ENCODE peak calls at places on chromosomes 4 and X, in five cellular contexts. One of them, this sample, is unnamed.

GRCh38 chr4:25081866-25082471 is 51.2 kb upstream of the LGI2 start:
- DNase-seq in CD8-positive, alpha-beta T cell: no peak
- DNase-seq in A549: no peak
- DNase-seq in PC-3: no peak
- DNase-seq in right atrium auricular region: no peak
- DNase-seq in this sample: no peak

GRCh38 chr4:53937918-53938317 is 126.5 kb downstream of the CHIC2 start:
- DNase-seq in CD8-positive, alpha-beta T cell: no peak
- DNase-seq in A549: no peak
- DNase-seq in PC-3: no peak
- DNase-seq in right atrium auricular region: no peak
- DNase-seq in this sample: no peak

GRCh38 chr4:153880983-153881382 is 92.1 kb upstream of the SFRP2 start:
- DNase-seq in CD8-positive, alpha-beta T cell: no peak
- DNase-seq in A549: no peak
- DNase-seq in PC-3: no peak
- DNase-seq in right atrium auricular region: no peak
- DNase-seq in this sample: no peak

GRCh38 chrX:40531056-40531826 is 49.5 kb upstream of the ATP6AP2 start:
- DNase-seq in CD8-positive, alpha-beta T cell: no peak
- DNase-seq in A549: no peak
- DNase-seq in PC-3: no peak
- DNase-seq in right atrium auricular region: no peak
- DNase-seq in this sample: no peak

GRCh38 chrX:18348047-18348446 is 6.4 kb downstream of the SCML2 start:
- DNase-seq in CD8-positive, alpha-beta T cell: no peak
- DNase-seq in A549: no peak
- DNase-seq in PC-3: peak; percentile 64
- DNase-seq in right atrium auricular region: no peak
- DNase-seq in this sample: no peak

GRCh38 chr4:1080432-1080831 is 32.9 kb downstream of the RNF212 start:
- DNase-seq in CD8-positive, alpha-beta T cell: no peak
- DNase-seq in A549: no peak
- DNase-seq in PC-3: no peak
- DNase-seq in right atrium auricular region: no peak
- DNase-seq in this sample: no peak

GRCh38 chrX:129597905-129598304 is 56.9 kb downstream of the APLN start:
- DNase-seq in CD8-positive, alpha-beta T cell: no peak
- DNase-seq in A549: no peak
- DNase-seq in PC-3: no peak
- DNase-seq in right atrium auricular region: no peak
- DNase-seq in this sample: no peak

GRCh38 chrX:154779261-154779660 is 16.6 kb downstream of the DKC1 start:
- DNase-seq in CD8-positive, alpha-beta T cell: no peak
- DNase-seq in A549: no peak
- DNase-seq in PC-3: peak; percentile 12
- DNase-seq in right atrium auricular region: no peak
- DNase-seq in this sample: no peak

GRCh38 chrX:96361844-96362243 is 322.8 kb upstream of the DIAPH2 start:
- DNase-seq in CD8-positive, alpha-beta T cell: no peak
- DNase-seq in A549: no peak
- DNase-seq in PC-3: no peak
- DNase-seq in right atrium auricular region: no peak
- DNase-seq in this sample: no peak

GRCh38 chrX:54194982-54195588 is 12.0 kb upstream of the FAM120C start:
- DNase-seq in CD8-positive, alpha-beta T cell: no peak
- DNase-seq in A549: no peak
- DNase-seq in PC-3: no peak
- DNase-seq in right atrium auricular region: no peak
- DNase-seq in this sample: no peak

GRCh38 chr4:2303686-2304320 is 41.9 kb upstream of the MXD4 start:
- DNase-seq in CD8-positive, alpha-beta T cell: no peak
- DNase-seq in A549: no peak
- DNase-seq in PC-3: no peak
- DNase-seq in right atrium auricular region: peak; percentile 23
- DNase-seq in this sample: no peak

GRCh38 chr4:185145572-185145971 is 2.5 kb downstream of the SLC25A4 start:
- DNase-seq in CD8-positive, alpha-beta T cell: no peak
- DNase-seq in A549: no peak
- DNase-seq in PC-3: no peak
- DNase-seq in right atrium auricular region: no peak
- DNase-seq in this sample: peak; percentile 73

GRCh38 chr4:31089815-31090214 is 369.6 kb downstream of the PCDH7 start:
- DNase-seq in CD8-positive, alpha-beta T cell: no peak
- DNase-seq in A549: peak; percentile 2
- DNase-seq in PC-3: peak; percentile 94
- DNase-seq in right atrium auricular region: no peak
- DNase-seq in this sample: peak; percentile 34

GRCh38 chr4:127188847-127189246 is 443.9 kb upstream of the INTU start:
- DNase-seq in CD8-positive, alpha-beta T cell: no peak
- DNase-seq in A549: peak; percentile 1
- DNase-seq in PC-3: peak; percentile 3
- DNase-seq in right atrium auricular region: no peak
- DNase-seq in this sample: no peak

GRCh38 chr4:28232376-28232775 is 1371.7 kb downstream of the STIM2 start:
- DNase-seq in CD8-positive, alpha-beta T cell: no peak
- DNase-seq in A549: no peak
- DNase-seq in PC-3: no peak
- DNase-seq in right atrium auricular region: no peak
- DNase-seq in this sample: no peak

GRCh38 chrX:11509786-11510185 is 155.9 kb downstream of the ARHGAP6 start:
- DNase-seq in CD8-positive, alpha-beta T cell: no peak
- DNase-seq in A549: peak; percentile 4
- DNase-seq in PC-3: peak; percentile 43
- DNase-seq in right atrium auricular region: no peak
- DNase-seq in this sample: no peak

GRCh38 chrX:70452143-70452733 is 7.6 kb downstream of the DLG3 start:
- DNase-seq in CD8-positive, alpha-beta T cell: peak; percentile 73
- DNase-seq in A549: peak; percentile 37
- DNase-seq in PC-3: peak; percentile 63
- DNase-seq in right atrium auricular region: no peak
- DNase-seq in this sample: peak; percentile 37

GRCh38 chr4:186946140-186946539 is 222.5 kb upstream of the FAT1 start:
- DNase-seq in CD8-positive, alpha-beta T cell: no peak
- DNase-seq in A549: no peak
- DNase-seq in PC-3: no peak
- DNase-seq in right atrium auricular region: no peak
- DNase-seq in this sample: no peak

GRCh38 chrX:140346711-140347110 is 158.2 kb downstream of the SOX3 start:
- DNase-seq in CD8-positive, alpha-beta T cell: no peak
- DNase-seq in A549: no peak
- DNase-seq in PC-3: no peak
- DNase-seq in right atrium auricular region: no peak
- DNase-seq in this sample: no peak

GRCh38 chr4:165204462-165204830 is 2.9 kb upstream of the KLHL2 start:
- DNase-seq in CD8-positive, alpha-beta T cell: no peak
- DNase-seq in A549: no peak
- DNase-seq in PC-3: peak; percentile 69
- DNase-seq in right atrium auricular region: no peak
- DNase-seq in this sample: no peak

GRCh38 chr4:59258002-59258401 is 1942.1 kb upstream of the ADGRL3 start:
- DNase-seq in CD8-positive, alpha-beta T cell: no peak
- DNase-seq in A549: no peak
- DNase-seq in PC-3: peak; percentile 39
- DNase-seq in right atrium auricular region: no peak
- DNase-seq in this sample: no peak

GRCh38 chr4:186617921-186618320 is 62.6 kb upstream of the MTNR1A start:
- DNase-seq in CD8-positive, alpha-beta T cell: no peak
- DNase-seq in A549: no peak
- DNase-seq in PC-3: no peak
- DNase-seq in right atrium auricular region: no peak
- DNase-seq in this sample: no peak

GRCh38 chr4:127997534-127998388 is 32.6 kb downstream of the ABHD18 start:
- DNase-seq in CD8-positive, alpha-beta T cell: no peak
- DNase-seq in A549: peak; percentile 71
- DNase-seq in PC-3: peak; percentile 69
- DNase-seq in right atrium auricular region: no peak
- DNase-seq in this sample: no peak

GRCh38 chrX:70552174-70552704 is 107.6 kb downstream of the DLG3 start:
- DNase-seq in CD8-positive, alpha-beta T cell: no peak
- DNase-seq in A549: no peak
- DNase-seq in PC-3: no peak
- DNase-seq in right atrium auricular region: no peak
- DNase-seq in this sample: no peak

GRCh38 chr4:48237996-48238645 is 31.5 kb downstream of the TEC start:
- DNase-seq in CD8-positive, alpha-beta T cell: no peak
- DNase-seq in A549: peak; percentile 12
- DNase-seq in PC-3: peak; percentile 22
- DNase-seq in right atrium auricular region: no peak
- DNase-seq in this sample: no peak

GRCh38 chrX:14080031-14080430 is 50.3 kb upstream of the GEMIN8 start:
- DNase-seq in CD8-positive, alpha-beta T cell: no peak
- DNase-seq in A549: no peak
- DNase-seq in PC-3: no peak
- DNase-seq in right atrium auricular region: no peak
- DNase-seq in this sample: no peak

GRCh38 chrX:14083783-14084182 is 54.1 kb upstream of the GEMIN8 start:
- DNase-seq in CD8-positive, alpha-beta T cell: no peak
- DNase-seq in A549: no peak
- DNase-seq in PC-3: no peak
- DNase-seq in right atrium auricular region: no peak
- DNase-seq in this sample: no peak
- H3K27ac ChIP-seq in CD8-positive, alpha-beta T cell: no peak overlapping the region
- H3K27ac ChIP-seq in A549: no peak overlapping the region
- H3K27ac ChIP-seq in PC-3: no peak overlapping the region
- H3K27ac ChIP-seq in right atrium auricular region: no peak overlapping the region
- H3K27ac ChIP-seq in this sample: no peak overlapping the region

DNA sequence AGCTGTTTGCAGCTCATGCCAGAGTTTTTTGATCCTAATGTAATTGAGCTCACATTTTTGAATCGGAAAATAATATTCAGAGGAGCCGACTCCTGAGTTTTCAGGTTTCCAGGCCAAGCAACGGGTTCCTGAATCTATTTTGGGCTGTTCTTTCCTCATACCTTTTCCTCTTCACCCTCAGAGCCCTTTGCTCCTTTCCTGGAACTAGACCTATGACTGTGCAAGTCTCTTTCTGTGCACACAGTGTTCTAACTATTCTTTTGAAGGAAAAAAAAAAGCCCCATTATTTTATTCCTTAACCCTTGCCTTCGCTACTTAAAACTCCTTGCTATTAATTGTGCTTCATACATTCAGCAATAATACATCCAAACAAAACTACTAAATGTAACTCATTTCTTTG is 27.6 kb upstream of the ESX1 start:
- DNase-seq in CD8-positive, alpha-beta T cell: no peak
- DNase-seq in A549: no peak
- DNase-seq in PC-3: no peak
- DNase-seq in right atrium auricular region: no peak
- DNase-seq in this sample: no peak
- H3K27ac ChIP-seq in CD8-positive, alpha-beta T cell: no peak overlapping the region
- H3K27ac ChIP-seq in A549: no peak overlapping the region
- H3K27ac ChIP-seq in PC-3: no peak overlapping the region
- H3K27ac ChIP-seq in right atrium auricular region: no peak overlapping the region
- H3K27ac ChIP-seq in this sample: peak overlapping the region; percentile 64

GRCh38 chr4:155526452-155527169 is 140.0 kb upstream of the GUCY1A1 start:
- DNase-seq in CD8-positive, alpha-beta T cell: no peak
- DNase-seq in A549: no peak
- DNase-seq in PC-3: no peak
- DNase-seq in right atrium auricular region: no peak
- DNase-seq in this sample: no peak
- H3K27ac ChIP-seq in CD8-positive, alpha-beta T cell: no peak overlapping the region
- H3K27ac ChIP-seq in A549: no peak overlapping the region
- H3K27ac ChIP-seq in PC-3: no peak overlapping the region
- H3K27ac ChIP-seq in right atrium auricular region: peak overlapping the region; percentile 75
- H3K27ac ChIP-seq in this sample: peak overlapping the region; percentile 84

GRCh38 chr4:11650801-11651596 is 222.3 kb upstream of the HS3ST1 start:
- DNase-seq in CD8-positive, alpha-beta T cell: no peak
- DNase-seq in A549: peak; percentile 41
- DNase-seq in PC-3: peak; percentile 50
- DNase-seq in right atrium auricular region: no peak
- DNase-seq in this sample: no peak
- H3K27ac ChIP-seq in CD8-positive, alpha-beta T cell: no peak overlapping the region
- H3K27ac ChIP-seq in A549: peak overlapping the region; percentile 63
- H3K27ac ChIP-seq in PC-3: peak overlapping the region; percentile 69
- H3K27ac ChIP-seq in right atrium auricular region: no peak overlapping the region
- H3K27ac ChIP-seq in this sample: no peak overlapping the region

GRCh38 chrX:97525981-97526380 is 642.3 kb downstream of the RPA4 start:
- DNase-seq in CD8-positive, alpha-beta T cell: no peak
- DNase-seq in A549: no peak
- DNase-seq in PC-3: peak; percentile 57
- DNase-seq in right atrium auricular region: no peak
- DNase-seq in this sample: no peak
- H3K27ac ChIP-seq in CD8-positive, alpha-beta T cell: no peak overlapping the region
- H3K27ac ChIP-seq in A549: no peak overlapping the region
- H3K27ac ChIP-seq in PC-3: peak overlapping the region; percentile 90
- H3K27ac ChIP-seq in right atrium auricular region: no peak overlapping the region
- H3K27ac ChIP-seq in this sample: no peak overlapping the region

GRCh38 chr4:14906805-14907204 is 95.5 kb upstream of the CPEB2 start:
- DNase-seq in CD8-positive, alpha-beta T cell: no peak
- DNase-seq in A549: no peak
- DNase-seq in PC-3: no peak
- DNase-seq in right atrium auricular region: no peak
- DNase-seq in this sample: no peak

GRCh38 chr4:14910411-14910810 is 91.9 kb upstream of the CPEB2 start:
- DNase-seq in CD8-positive, alpha-beta T cell: no peak
- DNase-seq in A549: no peak
- DNase-seq in PC-3: no peak
- DNase-seq in right atrium auricular region: no peak
- DNase-seq in this sample: no peak

GRCh38 chr4:14912426-14912825 is 89.9 kb upstream of the CPEB2 start:
- DNase-seq in CD8-positive, alpha-beta T cell: no peak
- DNase-seq in A549: no peak
- DNase-seq in PC-3: no peak
- DNase-seq in right atrium auricular region: no peak
- DNase-seq in this sample: no peak

GRCh38 chr4:14908635-14909034 is 93.6 kb upstream of the CPEB2 start:
- DNase-seq in CD8-positive, alpha-beta T cell: no peak
- DNase-seq in A549: no peak
- DNase-seq in PC-3: peak; percentile 75
- DNase-seq in right atrium auricular region: no peak
- DNase-seq in this sample: no peak
- H3K27ac ChIP-seq in CD8-positive, alpha-beta T cell: no peak overlapping the region
- H3K27ac ChIP-seq in A549: peak overlapping the region; percentile 37
- H3K27ac ChIP-seq in PC-3: peak overlapping the region; percentile 42
- H3K27ac ChIP-seq in right atrium auricular region: no peak overlapping the region
- H3K27ac ChIP-seq in this sample: no peak overlapping the region

This sample was measured in left ventricle myocardium inferior.